ENCODE peak calls at places on chromosome 10, in nine cellular contexts. F is GM12892; R is sciatic nerve; A is astrocyte; O is T-helper 2 cell treated with Interferon-gamma antibody and Interleukin-4, amounts not matched to agents 5 μg/mL and 100 μg/mL, for 36 hours; E is HT1080; B is aorta; V is activated T-cell treated with anti-CD3 and anti-CD28 coated beads for 4 hours; M is CD8-positive, alpha-beta memory T cell. U is an unnamed sample.
A peak's percentile ranks its signal among the peaks of the same experiment; 100 is the strongest.

GRCh38 chr10:102114861-102115618 is 5.1 kb downstream of the LDB1 start:
- DNase-seq in F (peak; percentile 76), R (peak; percentile 94), A (peak; percentile 44), O (peak; percentile 78), E (peak; percentile 79), B (peak; percentile 94), V (peak; percentile 81), M (peak; percentile 85), U (peak; percentile 93)

GRCh38 chr10:91077549-91078017 is 142.9 kb upstream of the PCGF5 start:
- DNase-seq in F (no peak), R (peak; percentile 62), A (peak; percentile 41), O (no peak), E (no peak), B (peak; percentile 92), V (no peak), M (no peak), U (peak; percentile 81)

GRCh38 chr10:133219782-133220181 is 10.2 kb upstream of the UTF1 start:
- DNase-seq in F (no peak), R (no peak), A (no peak), O (no peak), E (no peak), B (no peak), V (no peak), M (no peak), U (no peak)

GRCh38 chr10:126188679-126189200 is 199.5 kb downstream of the ADAM12 start:
- DNase-seq in F (no peak), R (no peak), A (no peak), O (no peak), E (no peak), B (no peak), V (no peak), M (no peak), U (no peak)

GRCh38 chr10:113084031-113084430 is 134.0 kb downstream of the TCF7L2 start:
- DNase-seq in F (no peak), R (no peak), A (no peak), O (no peak), E (peak; percentile 36), B (no peak), V (no peak), M (no peak), U (no peak)

GRCh38 chr10:8056891-8057331 is 2.4 kb downstream of the GATA3 start:
- DNase-seq in F (no peak), R (no peak), A (no peak), O (no peak), E (no peak), B (no peak), V (no peak), M (peak; percentile 66), U (no peak)

GRCh38 chr10:62093863-62094291 is 174.8 kb downstream of the RTKN2 start:
- DNase-seq in F (no peak), R (no peak), A (peak; percentile 90), O (no peak), E (peak; percentile 65), B (no peak), V (no peak), M (no peak), U (no peak)

GRCh38 chr10:132497788-132498561 is 39.6 kb upstream of the INPP5A start:
- DNase-seq in F (peak; percentile 10), R (no peak), A (no peak), O (no peak), E (no peak), B (no peak), V (no peak), M (no peak), U (no peak)

GRCh38 chr10:110632591-110633215 is 11.4 kb upstream of the RBM20 start:
- DNase-seq in F (no peak), R (no peak), A (no peak), O (no peak), E (peak; percentile 44), B (no peak), V (no peak), M (no peak), U (no peak)

GRCh38 chr10:35416628-35417625 is 80.6 kb downstream of the CCNY start:
- DNase-seq in F (no peak), R (no peak), A (peak; percentile 51), O (no peak), E (no peak), B (no peak), V (no peak), M (no peak), U (no peak)

GRCh38 chr10:119933179-119933578 is 40.6 kb downstream of the SEC23IP start:
- DNase-seq in F (no peak), R (no peak), A (peak; percentile 18), O (no peak), E (peak; percentile 13), B (no peak), V (no peak), M (no peak), U (no peak)

GRCh38 chr10:137031-137430 is 1.8 kb downstream of the ZMYND11 start:
- DNase-seq in F (peak; percentile 29), R (no peak), A (no peak), O (peak; percentile 27), E (no peak), B (no peak), V (peak; percentile 39), M (peak; percentile 54), U (no peak)

GRCh38 chr10:97456034-97456685 is 10.2 kb downstream of the ZDHHC16 start:
- DNase-seq in F (no peak), R (peak; percentile 7), A (no peak), O (no peak), E (no peak), B (no peak), V (no peak), M (no peak), U (no peak)

GRCh38 chr10:69459101-69459805 is 8.0 kb downstream of the TSPAN15 start:
- DNase-seq in F (no peak), R (no peak), A (no peak), O (no peak), E (no peak), B (no peak), V (no peak), M (no peak), U (no peak)

GRCh38 chr10:62972103-62972502 is 155.9 kb upstream of the EGR2 start:
- DNase-seq in F (no peak), R (no peak), A (peak; percentile 52), O (no peak), E (peak; percentile 44), B (no peak), V (no peak), M (no peak), U (no peak)

GRCh38 chr10:100808851-100809250 is 63.5 kb downstream of the PAX2 start:
- DNase-seq in F (no peak), R (no peak), A (no peak), O (no peak), E (no peak), B (no peak), V (no peak), M (no peak), U (no peak)

GRCh38 chr10:114680557-114681117 is 22.6 kb upstream of the ABLIM1 start:
- DNase-seq in F (no peak), R (no peak), A (no peak), O (no peak), E (no peak), B (no peak), V (no peak), M (no peak), U (no peak)

GRCh38 chr10:79376078-79376628 is 28.9 kb downstream of the PPIF start:
- DNase-seq in F (no peak), R (no peak), A (no peak), O (no peak), E (no peak), B (peak; percentile 32), V (no peak), M (no peak), U (no peak)

GRCh38 chr10:116768786-116769185 is 26.4 kb upstream of the HSPA12A start:
- DNase-seq in F (no peak), R (peak; percentile 31), A (no peak), O (no peak), E (peak; percentile 43), B (no peak), V (no peak), M (no peak), U (no peak)

GRCh38 chr10:32413513-32413912 is 32.4 kb upstream of the CCDC7 start:
- DNase-seq in F (no peak), R (no peak), A (peak; percentile 100), O (peak; percentile 45), E (peak; percentile 97), B (no peak), V (no peak), M (no peak), U (no peak)

GRCh38 chr10:117138838-117139580 is 939 bp upstream of the VAX1 start:
- DNase-seq in F (no peak), R (no peak), A (no peak), O (no peak), E (no peak), B (no peak), V (no peak), M (no peak), U (no peak)

U was measured in psoas muscle.